ENCODE peak calls at places on chromosome 1, in ten cellular contexts. Q, J, T, I, O, N, K, C, S and Z are unnamed samples.

GRCh38 chr1:214563881-214564280 is 12.5 kb upstream of the PTPN14 start:
- DNase-seq in Q (no peak), J (no peak), T (no peak), I (no peak), O (no peak), N (no peak), K (no peak), C (no peak), S (no peak), Z (no peak)

GRCh38 chr1:38277646-38278045 is 231.1 kb upstream of the POU3F1 start:
- DNase-seq in Q (no peak), J (no peak), T (no peak), I (no peak), O (no peak), N (no peak), K (no peak), C (no peak), S (no peak), Z (no peak)

GRCh38 chr1:12229835-12230548 is at the start of gene VPS13D:
- DNase-seq in Q (peak), J (peak), T (peak), I (peak), O (peak), N (peak), K (peak), C (peak), S (peak), Z (peak)

GRCh38 chr1:78250201-78250600 is 204.4 kb downstream of the GIPC2 start:
- DNase-seq in Q (no peak), J (no peak), T (no peak), I (no peak), O (no peak), N (no peak), K (no peak), C (no peak), S (no peak), Z (no peak)

GRCh38 chr1:24392982-24393645 is 20.5 kb downstream of the STPG1 start:
- DNase-seq in Q (no peak), J (no peak), T (peak), I (no peak), O (no peak), N (no peak), K (no peak), C (no peak), S (no peak), Z (no peak)

GRCh38 chr1:20472121-20472520 is 13.9 kb downstream of the CAMK2N1 start:
- DNase-seq in Q (no peak), J (no peak), T (no peak), I (no peak), O (no peak), N (no peak), K (no peak), C (no peak), S (no peak), Z (no peak)

GRCh38 chr1:28891256-28891655 is 23.1 kb upstream of the EPB41 start:
- DNase-seq in Q (no peak), J (no peak), T (no peak), I (no peak), O (no peak), N (no peak), K (no peak), C (no peak), S (no peak), Z (no peak)

GRCh38 chr1:209883341-209883971 is 54.6 kb upstream of the SYT14 start:
- DNase-seq in Q (no peak), J (no peak), T (no peak), I (no peak), O (no peak), N (no peak), K (no peak), C (no peak), S (no peak), Z (no peak)

GRCh38 chr1:216582151-216582550 is 141.1 kb downstream of the ESRRG start:
- DNase-seq in Q (no peak), J (no peak), T (no peak), I (no peak), O (no peak), N (no peak), K (no peak), C (no peak), S (no peak), Z (no peak)

GRCh38 chr1:147389532-147390184 is 147.2 kb downstream of the CHD1L start:
- DNase-seq in Q (no peak), J (no peak), T (no peak), I (peak), O (no peak), N (no peak), K (no peak), C (peak), S (no peak), Z (no peak)

GRCh38 chr1:9850442-9851162 is 26.8 kb upstream of the CLSTN1 start:
- DNase-seq in Q (no peak), J (no peak), T (no peak), I (no peak), O (no peak), N (no peak), K (no peak), C (no peak), S (no peak), Z (no peak)

GRCh38 chr1:150537732-150538684 is 11.2 kb upstream of the ADAMTSL4 start:
- DNase-seq in Q (no peak), J (no peak), T (no peak), I (no peak), O (no peak), N (no peak), K (no peak), C (no peak), S (no peak), Z (no peak)

GRCh38 chr1:44851308-44851707 is 8.3 kb upstream of the PTCH2 start:
- DNase-seq in Q (no peak), J (no peak), T (no peak), I (no peak), O (no peak), N (no peak), K (no peak), C (no peak), S (no peak), Z (no peak)
- TF ChIP-seq CTCF in Q (no peak), J (no peak), T (no peak), I (no peak), O (no peak), N (no peak), K (no peak), C (no peak), S (no peak), Z (no peak)

GRCh38 chr1:16913866-16914662 is 7.7 kb upstream of the CROCC start:
- DNase-seq in Q (peak), J (peak), T (peak), I (peak), O (peak), N (peak), K (peak), C (peak), S (peak), Z (peak)
- TF ChIP-seq POLR2A in Q (peak), J (peak), T (no peak), I (peak), O (peak), N (no peak), K (peak), C (peak), S (peak), Z (no peak)

GRCh38 chr1:197775282-197776262 is at the start of gene DENND1B:
- DNase-seq in Q (peak), J (peak), T (peak), I (peak), O (peak), N (peak), K (peak), C (peak), S (peak), Z (peak)
- TF ChIP-seq CTCF in Q (peak), J (peak), T (no peak), I (peak), O (no peak), N (no peak), K (no peak), C (no peak), S (peak), Z (peak)

GRCh38 chr1:66809736-66810326 is 8.8 kb upstream of the INSL5 start:
- DNase-seq in Q (no peak), J (no peak), T (no peak), I (no peak), O (no peak), N (no peak), K (no peak), C (no peak), S (no peak), Z (no peak)
- TF ChIP-seq POLR2A in Q (no peak), J (no peak), T (no peak), I (no peak), O (no peak), N (no peak), K (no peak), C (no peak), S (no peak), Z (no peak)